ENCODE peak calls at places on chromosomes 6 and 20, in six cellular contexts. R, X, V, Q, F and H are unnamed samples.

GRCh38 chr6:112330071-112330876 is 16.9 kb upstream of the RFPL4B start:
- DNase-seq in V (peak; percentile 38), R (peak; percentile 75), F (peak; percentile 15), Q (no peak), X (no peak), H (no peak)

GRCh38 chr20:6583134-6583738 is 184.2 kb upstream of the BMP2 start:
- DNase-seq in Q (peak; percentile 65), V (peak; percentile 55), R (peak; percentile 54), F (peak; percentile 68), X (peak; percentile 7), H (peak; percentile 85)

GRCh38 chr20:63628246-63628975 is 1.5 kb upstream of the GMEB2 start:
- DNase-seq in X (no peak), R (peak; percentile 67), Q (no peak), F (no peak), V (peak; percentile 62), H (no peak)

GRCh38 chr6:150271501-150272263 is 97.1 kb upstream of the IYD start:
- DNase-seq in V (no peak), R (no peak), X (no peak), Q (no peak), F (no peak), H (no peak)

GRCh38 chr20:51354769-51355319 is 187.7 kb downstream of the NFATC2 start:
- DNase-seq in X (no peak), R (no peak), Q (no peak), V (peak; percentile 84), F (peak; percentile 62), H (peak; percentile 72)

GRCh38 chr6:109977791-109978173 is 329 bp upstream of the GPR6 start:
- DNase-seq in R (no peak), F (no peak), V (no peak), Q (no peak), X (no peak), H (no peak)

GRCh38 chr20:23407770-23408467 is 13.4 kb downstream of the NAPB start:
- DNase-seq in X (no peak), Q (no peak), F (no peak), V (no peak), R (no peak), H (no peak)

GRCh38 chr6:152129606-152130249 is 322.2 kb downstream of the ESR1 start:
- DNase-seq in R (peak; percentile 68), V (peak; percentile 60), X (no peak), Q (no peak), F (peak; percentile 53), H (peak; percentile 9)

GRCh38 chr6:106883808-106884262 is 90.7 kb downstream of the CD24 start:
- DNase-seq in Q (no peak), V (no peak), X (no peak), F (no peak), R (no peak), H (peak; percentile 27)

GRCh38 chr20:43530321-43531090 is 23.0 kb downstream of the L3MBTL1 start:
- DNase-seq in V (no peak), F (no peak), X (no peak), Q (no peak), R (peak; percentile 30), H (no peak)

GRCh38 chr20:34980543-34981213 is 25.0 kb downstream of the MYH7B start:
- DNase-seq in F (peak; percentile 20), Q (no peak), X (no peak), V (peak; percentile 22), R (no peak), H (peak; percentile 32)

GRCh38 chr20:62387993-62388635 is 1.2 kb downstream of the RPS21 start:
- DNase-seq in X (no peak), R (no peak), Q (no peak), F (peak; percentile 41), V (no peak), H (no peak)

GRCh38 chr6:147382945-147383554 is 125.4 kb upstream of the SAMD5 start:
- DNase-seq in Q (peak; percentile 4), R (peak; percentile 70), X (no peak), V (peak; percentile 41), F (peak; percentile 52), H (peak; percentile 47)

GRCh38 chr6:44738652-44739141 is 351.2 kb downstream of the CDC5L start:
- DNase-seq in X (no peak), Q (no peak), R (peak; percentile 78), F (peak; percentile 59), V (peak; percentile 16), H (peak; percentile 49)

GRCh38 chr6:168117942-168118341 is 38.9 kb upstream of the FRMD1 start:
- DNase-seq in R (no peak), V (no peak), Q (no peak), X (no peak), F (no peak), H (no peak)

GRCh38 chr6:14721103-14721758 is 524.6 kb upstream of the JARID2 start:
- DNase-seq in Q (no peak), X (no peak), R (peak; percentile 93), V (peak; percentile 49), F (peak; percentile 70), H (no peak)

GRCh38 chr6:42452171-42453026 is 673 bp upstream of the TRERF1 start:
- DNase-seq in R (peak; percentile 47), X (no peak), Q (peak; percentile 80), F (peak; percentile 88), V (peak; percentile 76), H (peak; percentile 95)

GRCh38 chr6:72624557-72625160 is 2.8 kb downstream of the KCNQ5 start:
- DNase-seq in V (peak; percentile 27), F (peak; percentile 28), Q (no peak), R (peak; percentile 23), X (no peak), H (peak; percentile 16)

GRCh38 chr6:113967777-113968176 is 3.2 kb downstream of the HDAC2 start:
- DNase-seq in R (no peak), V (no peak), Q (no peak), X (no peak), F (no peak), H (no peak)

GRCh38 chr6:113968472-113968871 is 2.5 kb downstream of the HDAC2 start:
- DNase-seq in Q (no peak), F (no peak), R (no peak), V (no peak), X (no peak), H (no peak)

GRCh38 chr6:113971786-113972185 is 838 bp upstream of the HDAC2 start:
- DNase-seq in R (peak; percentile 16), X (no peak), F (peak; percentile 7), V (no peak), Q (no peak), H (no peak)

GRCh38 chr6:113969888-113970807 is 800 bp downstream of the HDAC2 start:
- DNase-seq in Q (peak; percentile 58), R (peak; percentile 51), F (peak; percentile 64), V (peak; percentile 35), X (no peak), H (peak; percentile 80)

GRCh38 chr6:113970808-113971676 is at the start of gene HDAC2:
- DNase-seq in V (peak; percentile 77), X (peak; percentile 57), Q (peak; percentile 71), R (peak; percentile 84), F (peak; percentile 83), H (peak; percentile 90)
- H3K18ac ChIP-seq in V (peak within 1 kb of the TSS; percentile 99), X (peak within 1 kb of the TSS; percentile 99), Q (peak within 1 kb of the TSS; percentile 100), R (peak within 1 kb of the TSS; percentile 93), F (peak within 1 kb of the TSS; percentile 100), H (peak within 1 kb of the TSS; percentile 86)

GRCh38 chr6:128632131-128632530 is 111.7 kb upstream of the PTPRK start:
- DNase-seq in F (no peak), V (peak; percentile 20), R (peak; percentile 38), X (no peak), Q (no peak), H (no peak)
- H3K23ac ChIP-seq in F (no peak overlapping the region), V (no peak overlapping the region), R (no peak overlapping the region), X (no peak overlapping the region), Q (no peak overlapping the region), H (no peak overlapping the region)

DNA sequence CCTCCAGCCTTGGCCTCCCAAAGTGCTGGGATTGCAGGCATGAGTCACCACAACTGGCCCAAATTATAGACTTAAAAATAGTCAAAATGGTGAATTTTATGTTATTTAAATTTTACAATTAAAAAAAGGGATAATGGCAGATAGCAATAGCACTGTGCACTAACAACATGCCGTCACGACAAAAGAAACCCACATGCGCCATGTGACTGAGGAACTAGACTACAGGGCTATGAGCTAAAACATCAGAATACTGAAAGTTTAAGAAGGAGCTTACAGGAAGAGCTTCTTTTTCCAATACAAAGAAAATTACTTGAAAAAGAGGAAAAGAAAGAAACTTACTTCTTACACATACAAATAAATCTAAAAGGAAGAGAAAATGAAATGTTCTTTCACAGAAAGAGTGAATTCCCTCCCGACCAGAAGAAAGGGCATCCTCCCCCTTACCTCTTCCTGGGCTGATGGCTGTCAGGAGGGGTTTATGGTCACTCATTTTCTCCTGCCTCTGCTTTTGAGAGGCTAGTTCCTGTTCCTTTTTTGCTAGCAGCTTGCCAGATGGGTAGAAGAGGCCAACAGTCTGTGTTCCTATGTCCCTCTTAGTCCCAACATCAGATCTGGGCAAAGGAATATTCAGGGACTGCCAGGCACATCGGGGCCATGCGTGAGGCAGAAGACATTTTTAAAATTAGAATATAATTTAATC is 54.5 kb downstream of the DZANK1 start:
- DNase-seq in V (no peak), R (no peak), X (no peak), F (no peak), Q (no peak), H (peak; percentile 28)
- H3K4me3 ChIP-seq in V (no peak overlapping the region), R (no peak overlapping the region), X (no peak overlapping the region), F (no peak overlapping the region), Q (no peak overlapping the region), H (no peak overlapping the region)

GRCh38 chr6:33117826-33118277 is 42.1 kb downstream of the HLA-DPB1 start:
- DNase-seq in R (no peak), V (no peak), X (peak; percentile 27), Q (no peak), F (no peak), H (peak; percentile 69)
- H3K18ac ChIP-seq in R (no peak overlapping the region), V (no peak overlapping the region), X (peak overlapping the region; percentile 99), Q (no peak overlapping the region), F (no peak overlapping the region), H (peak overlapping the region; percentile 13)

DNA sequence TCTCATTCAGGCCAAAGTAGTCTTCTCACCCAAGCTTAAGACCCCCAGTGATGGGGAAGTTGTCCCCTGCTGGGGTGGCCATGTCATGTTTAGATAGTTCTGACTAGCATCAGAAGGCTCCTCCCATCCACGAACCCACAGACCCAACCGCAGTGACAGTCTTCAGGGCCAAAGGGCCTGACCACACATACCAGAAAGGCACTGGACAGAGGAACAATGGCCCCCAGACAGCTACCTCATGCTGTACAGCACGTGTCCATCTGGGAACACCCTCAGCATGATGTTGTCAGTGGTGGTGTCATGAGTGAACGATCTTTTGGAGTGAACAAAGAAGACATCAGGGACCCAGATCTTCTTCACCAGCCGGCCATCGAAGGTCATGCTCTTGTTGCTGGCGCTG is 46.3 kb downstream of the GABRR2 start:
- DNase-seq in F (no peak), V (no peak), R (no peak), Q (no peak), X (no peak), H (no peak)
- H3K23ac ChIP-seq in F (no peak overlapping the region), V (no peak overlapping the region), R (no peak overlapping the region), Q (no peak overlapping the region), X (no peak overlapping the region), H (no peak overlapping the region)

GRCh38 chr6:38198219-38198618 is 378.7 kb downstream of the ZFAND3 start:
- DNase-seq in F (no peak), V (no peak), Q (no peak), X (no peak), R (no peak), H (no peak)
- H3K4me3 ChIP-seq in F (no peak overlapping the region), V (no peak overlapping the region), Q (no peak overlapping the region), X (no peak overlapping the region), R (no peak overlapping the region), H (no peak overlapping the region)